ENCODE peak calls at places on chromosomes 4 and X, in ten cellular contexts. F is heart right ventricle; N is GM23248; X is uterus; Y is testis; S is body of pancreas; R is mammary epithelial cell; A is fibroblast of lung; D is naive thymus-derived CD4-positive, alpha-beta T cell; O is ovary. K is an unnamed sample.

GRCh38 chr4:90445380-90445779 is 318.2 kb downstream of the CCSER1 start:
- DNase-seq in F (no peak), N (no peak), X (no peak), Y (no peak), S (no peak), R (no peak), A (no peak), D (no peak), O (no peak), K (no peak)

GRCh38 chr4:146495277-146495676 is 26.5 kb downstream of the SLC10A7 start:
- DNase-seq in F (no peak), N (peak; percentile 36), X (no peak), Y (no peak), S (no peak), R (peak; percentile 11), A (peak; percentile 46), D (no peak), O (no peak), K (no peak)

GRCh38 chr4:153067376-153067775 is 131.3 kb downstream of the FHDC1 start:
- DNase-seq in F (no peak), N (peak; percentile 62), X (no peak), Y (no peak), S (no peak), R (peak; percentile 24), A (peak; percentile 57), D (no peak), O (no peak), K (no peak)

GRCh38 chr4:137768196-137768595 is 235.9 kb upstream of the PCDH18 start:
- DNase-seq in F (no peak), N (peak; percentile 42), X (no peak), Y (no peak), S (no peak), R (no peak), A (no peak), D (no peak), O (no peak), K (no peak)

GRCh38 chr4:145061325-145061920 is 36.6 kb downstream of the ANAPC10 start:
- DNase-seq in F (no peak), N (peak; percentile 60), X (no peak), Y (no peak), S (no peak), R (peak; percentile 35), A (peak; percentile 44), D (peak; percentile 49), O (no peak), K (no peak)

GRCh38 chr4:174524242-174524641 is 2.0 kb upstream of the HPGD start:
- DNase-seq in F (no peak), N (no peak), X (no peak), Y (no peak), S (peak; percentile 6), R (no peak), A (no peak), D (no peak), O (no peak), K (no peak)

GRCh38 chr4:161252520-161253141 is 911.2 kb downstream of the FSTL5 start:
- DNase-seq in F (no peak), N (peak; percentile 12), X (no peak), Y (no peak), S (peak; percentile 35), R (peak; percentile 29), A (peak; percentile 4), D (no peak), O (no peak), K (no peak)

GRCh38 chr4:14562901-14563300 is 439.4 kb upstream of the CPEB2 start:
- DNase-seq in F (no peak), N (no peak), X (no peak), Y (no peak), S (no peak), R (no peak), A (no peak), D (no peak), O (no peak), K (no peak)

GRCh38 chr4:10089346-10089745 is 27.3 kb downstream of the WDR1 start:
- DNase-seq in F (no peak), N (peak; percentile 39), X (no peak), Y (no peak), S (peak; percentile 67), R (no peak), A (no peak), D (no peak), O (peak; percentile 18), K (no peak)

GRCh38 chrX:154890990-154891639 is 5.0 kb downstream of the F8A1 start:
- DNase-seq in F (no peak), N (no peak), X (no peak), Y (no peak), S (no peak), R (no peak), A (no peak), D (no peak), O (no peak), K (no peak)

GRCh38 chrX:153644356-153645125 is 2.5 kb upstream of the DUSP9 start:
- DNase-seq in F (no peak), N (no peak), X (no peak), Y (no peak), S (no peak), R (no peak), A (no peak), D (no peak), O (no peak), K (peak; percentile 28)

GRCh38 chr4:101345596-101346311 is 1.6 kb downstream of the PPP3CA start:
- DNase-seq in F (peak; percentile 77), N (peak; percentile 69), X (peak; percentile 68), Y (peak; percentile 67), S (peak; percentile 60), R (peak; percentile 48), A (peak; percentile 55), D (no peak), O (peak; percentile 80), K (peak; percentile 68)

GRCh38 chr4:150348079-150348478 is 233.9 kb upstream of the MAB21L2 start:
- DNase-seq in F (no peak), N (peak; percentile 60), X (no peak), Y (no peak), S (no peak), R (peak; percentile 74), A (peak; percentile 78), D (no peak), O (no peak), K (no peak)

GRCh38 chr4:3525532-3526430 is 6.4 kb downstream of the LRPAP1 start:
- DNase-seq in F (no peak), N (no peak), X (no peak), Y (no peak), S (no peak), R (no peak), A (no peak), D (no peak), O (no peak), K (peak; percentile 1)
- H3K4me1 ChIP-seq in F (peaks cover 4% of the 10 kb centered on the region), N (peaks cover under 1% of the 10 kb centered on the region), X (peaks cover 3% of the 10 kb centered on the region), Y (peaks cover 7% of the 10 kb centered on the region), S (peaks cover 15% of the 10 kb centered on the region), R (peaks cover 5% of the 10 kb centered on the region), A (no peaks in the 10 kb centered on the region), D (peaks cover 21% of the 10 kb centered on the region), O (peaks cover 8% of the 10 kb centered on the region), K (peaks cover 7% of the 10 kb centered on the region)

GRCh38 chrX:16839224-16839851 is 30.8 kb downstream of the RBBP7 start:
- DNase-seq in F (no peak), N (no peak), X (no peak), Y (no peak), S (no peak), R (no peak), A (peak; percentile 39), D (no peak), O (no peak), K (no peak)

GRCh38 chrX:16845686-16846085 is 24.5 kb downstream of the RBBP7 start:
- DNase-seq in F (no peak), N (no peak), X (no peak), Y (no peak), S (no peak), R (no peak), A (no peak), D (no peak), O (no peak), K (no peak)

GRCh38 chrX:16839852-16840460 is 30.2 kb downstream of the RBBP7 start:
- DNase-seq in F (no peak), N (peak; percentile 80), X (peak; percentile 61), Y (no peak), S (no peak), R (peak; percentile 76), A (peak; percentile 87), D (no peak), O (no peak), K (no peak)

GRCh38 chrX:16843208-16843909 is 26.8 kb downstream of the RBBP7 start:
- DNase-seq in F (no peak), N (no peak), X (no peak), Y (no peak), S (no peak), R (no peak), A (peak; percentile 59), D (no peak), O (no peak), K (no peak)

DNA sequence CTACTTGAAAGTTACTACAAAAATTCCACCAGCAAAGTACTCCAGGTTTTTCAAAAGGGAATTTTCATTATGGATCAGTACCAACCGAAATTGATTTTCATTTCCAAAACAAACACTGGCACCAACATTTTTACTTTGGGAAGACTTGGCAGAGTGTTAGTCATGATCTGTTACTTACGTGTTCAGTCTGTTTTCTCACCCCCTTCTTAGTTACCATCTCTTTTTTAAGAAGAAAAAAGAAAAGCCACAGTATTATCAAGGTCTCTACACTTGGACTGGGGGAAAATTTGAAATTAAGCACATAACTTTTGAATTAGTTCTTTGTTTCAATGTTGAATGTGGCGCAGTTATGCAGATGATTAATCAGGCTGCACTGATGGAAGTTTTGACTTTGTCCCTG is 27.5 kb downstream of the RBBP7 start:
- DNase-seq in F (no peak), N (peak; percentile 36), X (no peak), Y (no peak), S (no peak), R (no peak), A (peak; percentile 50), D (no peak), O (no peak), K (no peak)
- H3K36me3 ChIP-seq in F (peaks cover 84% of the 10 kb centered on the region), N (peaks cover 10% of the 10 kb centered on the region), X (no peaks in the 10 kb centered on the region), Y (no peaks in the 10 kb centered on the region), S (no peaks in the 10 kb centered on the region), R (peaks cover 30% of the 10 kb centered on the region), A (peaks cover 11% of the 10 kb centered on the region), D (peaks cover 57% of the 10 kb centered on the region), O (no peaks in the 10 kb centered on the region), K (no peaks in the 10 kb centered on the region)

GRCh38 chrX:20124964-20125363 is 8.3 kb upstream of the MAP7D2 start:
- DNase-seq in F (no peak), N (no peak), X (no peak), Y (no peak), S (no peak), R (no peak), A (no peak), D (no peak), O (no peak), K (no peak)

GRCh38 chrX:20128678-20129077 is 12.0 kb upstream of the MAP7D2 start:
- DNase-seq in F (peak; percentile 10), N (no peak), X (no peak), Y (no peak), S (no peak), R (peak; percentile 6), A (no peak), D (no peak), O (peak; percentile 30), K (no peak)
- H3K27ac ChIP-seq in F (no peak overlapping the region), N (peak overlapping the region; percentile 24), X (no peak overlapping the region), Y (no peak overlapping the region), S (no peak overlapping the region), R (no peak overlapping the region), A (no peak overlapping the region), D (no peak overlapping the region), O (no peak overlapping the region), K (no peak overlapping the region)

DNA sequence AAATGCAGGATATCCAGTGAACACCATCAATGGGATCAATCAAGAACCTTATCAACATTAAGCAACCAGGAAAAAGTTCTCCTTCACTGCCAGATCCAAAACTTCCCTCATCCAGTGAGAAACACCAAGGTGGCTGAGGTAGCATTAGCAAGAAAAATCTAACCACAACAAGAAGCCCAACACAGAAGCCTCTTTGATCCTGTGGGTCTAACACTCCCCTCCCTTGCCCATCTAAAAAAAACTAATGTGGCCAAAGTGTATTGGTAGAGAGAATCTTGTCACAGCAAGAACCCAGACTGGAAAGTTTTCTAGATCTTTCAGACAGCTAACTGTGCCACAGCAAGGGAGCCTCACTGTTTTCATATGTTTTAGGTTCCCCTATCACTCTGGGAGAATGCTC is 558.0 kb downstream of the STPG2 start:
- DNase-seq in F (no peak), N (no peak), X (no peak), Y (no peak), S (no peak), R (no peak), A (no peak), D (no peak), O (no peak), K (no peak)
- H3K4me1 ChIP-seq in F (no peaks in the 10 kb centered on the region), N (no peaks in the 10 kb centered on the region), X (no peaks in the 10 kb centered on the region), Y (no peaks in the 10 kb centered on the region), S (no peaks in the 10 kb centered on the region), R (peaks cover 9% of the 10 kb centered on the region), A (no peaks in the 10 kb centered on the region), D (no peaks in the 10 kb centered on the region), O (no peaks in the 10 kb centered on the region), K (no peaks in the 10 kb centered on the region)